ENCODE peak calls at places on chromosome 4, in five cellular contexts. B is GM19239; C is coronary artery; T is occipital lobe; P is stimulated activated CD4-positive, alpha-beta T cell treated with anti-CD3 and anti-CD28 coated beads, Interleukin-12 subunit alpha, Interleukin-12 subunit beta, amount 100 ng/mL, for 4 hours. X is an unnamed sample.

GRCh38 chr4:94036964-94037363 is 170.7 kb upstream of the SMARCAD1 start:
- DNase-seq in B (peak), C (no peak), T (no peak), P (no peak), X (no peak)

GRCh38 chr4:163142246-163142645 is 24.4 kb downstream of the NAF1 start:
- DNase-seq in B (no peak), C (no peak), T (no peak), P (no peak), X (no peak)

GRCh38 chr4:88219099-88219498 is 60.7 kb upstream of the ABCG2 start:
- DNase-seq in B (peak), C (no peak), T (no peak), P (no peak), X (no peak)

GRCh38 chr4:157521916-157522315 is 301.4 kb downstream of the GRIA2 start:
- DNase-seq in B (no peak), C (no peak), T (no peak), P (no peak), X (no peak)

GRCh38 chr4:1690698-1691097 is 6.6 kb upstream of the FAM53A start:
- DNase-seq in B (no peak), C (no peak), T (no peak), P (no peak), X (no peak)

GRCh38 chr4:128757712-128758111 is 51.8 kb upstream of the JADE1 start:
- DNase-seq in B (no peak), C (peak), T (no peak), P (no peak), X (no peak)

GRCh38 chr4:99723555-99724450 is 66.2 kb upstream of the C4orf54 start:
- DNase-seq in B (no peak), C (no peak), T (peak), P (peak), X (no peak)

GRCh38 chr4:41613782-41614181 is 75.8 kb downstream of the LIMCH1 start:
- DNase-seq in B (no peak), C (no peak), T (no peak), P (no peak), X (no peak)

GRCh38 chr4:82618321-82618720 is 56.5 kb upstream of the TMEM150C start:
- DNase-seq in B (no peak), C (no peak), T (no peak), P (no peak), X (no peak)

GRCh38 chr4:7828011-7828720 is 111.5 kb downstream of the AFAP1 start:
- DNase-seq in B (no peak), C (peak), T (peak), P (peak), X (peak)

GRCh38 chr4:24330198-24330972 is 254.0 kb downstream of the DHX15 start:
- DNase-seq in B (no peak), C (no peak), T (no peak), P (no peak), X (no peak)

GRCh38 chr4:19748470-19748869 is 503.2 kb upstream of the SLIT2 start:
- DNase-seq in B (no peak), C (no peak), T (no peak), P (no peak), X (no peak)

GRCh38 chr4:152294331-152294730 is 241.6 kb downstream of the FBXW7 start:
- DNase-seq in B (no peak), C (no peak), T (no peak), P (no peak), X (no peak)

GRCh38 chr4:42488554-42488953 is 91.3 kb downstream of the SHISA3 start:
- DNase-seq in B (no peak), C (no peak), T (no peak), P (no peak), X (no peak)

GRCh38 chr4:27048350-27049100 is 187.9 kb downstream of the STIM2 start:
- DNase-seq in B (peak), C (no peak), T (no peak), P (no peak), X (peak)

GRCh38 chr4:2318476-2318875 is 56.6 kb upstream of the MXD4 start:
- DNase-seq in B (no peak), C (peak), T (no peak), P (no peak), X (no peak)

GRCh38 chr4:155597933-155598451 is 68.7 kb upstream of the GUCY1A1 start:
- DNase-seq in B (no peak), C (no peak), T (no peak), P (no peak), X (no peak)

GRCh38 chr4:2059034-2059725 is at the start of gene NAT8L:
- DNase-seq in B (no peak), C (no peak), T (peak), P (peak), X (no peak)

GRCh38 chr4:70600305-70600704 is 8.2 kb downstream of the AMBN start:
- DNase-seq in B (no peak), C (no peak), T (no peak), P (no peak), X (no peak)

GRCh38 chr4:79650794-79651431 is 242.9 kb upstream of the GK2 start:
- DNase-seq in B (no peak), C (no peak), T (no peak), P (no peak), X (no peak)

GRCh38 chr4:61201562-61202099 is 1.5 kb downstream of the ADGRL3 start:
- DNase-seq in B (no peak), C (no peak), T (no peak), P (no peak), X (no peak)

X was measured in CD4-positive, alpha-beta memory T cell.